ENCODE peak calls at places on chromosomes 7 and 10, in six cellular contexts. Q, H, V, B, X and F are unnamed samples.

GRCh38 chr10:80498039-80498832 is 39.5 kb upstream of the SH2D4B start:
- DNase-seq in V (no peak), Q (no peak), B (no peak), H (no peak), X (no peak), F (no peak)

GRCh38 chr7:157116762-157117161 is 22.0 kb upstream of the UBE3C start:
- DNase-seq in X (no peak), H (no peak), Q (no peak), V (no peak), B (no peak), F (no peak)

GRCh38 chr7:96558530-96558929 is 151.1 kb downstream of the SEM1 start:
- DNase-seq in B (no peak), H (no peak), V (no peak), X (no peak), Q (no peak), F (no peak)

GRCh38 chr10:5873515-5873995 is 16.1 kb downstream of the ANKRD16 start:
- DNase-seq in Q (peak), B (no peak), X (peak), H (peak), V (peak), F (peak)

GRCh38 chr7:43465581-43466554 is 117.0 kb upstream of the STK17A start:
- DNase-seq in Q (peak), B (no peak), V (no peak), H (no peak), X (no peak), F (no peak)

GRCh38 chr7:94440460-94441039 is 45.9 kb downstream of the COL1A2 start:
- DNase-seq in V (no peak), Q (peak), B (no peak), H (no peak), X (no peak), F (no peak)

GRCh38 chr10:92342801-92343200 is 51.8 kb downstream of the MARCHF5 start:
- DNase-seq in X (no peak), B (no peak), H (no peak), V (no peak), Q (no peak), F (no peak)

GRCh38 chr7:102834999-102835398 is 77.8 kb upstream of the LRRC17 start:
- DNase-seq in B (no peak), V (no peak), H (no peak), X (no peak), Q (no peak), F (no peak)

GRCh38 chr10:109062371-109062770 is 860.9 kb downstream of the XPNPEP1 start:
- DNase-seq in Q (peak), H (no peak), B (no peak), X (no peak), V (no peak), F (no peak)

GRCh38 chr7:16603633-16604032 is 41.9 kb downstream of the ANKMY2 start:
- DNase-seq in Q (peak), B (no peak), X (no peak), H (no peak), V (no peak), F (no peak)

GRCh38 chr7:98833022-98833421 is 36.8 kb downstream of the TMEM130 start:
- DNase-seq in H (no peak), V (no peak), B (no peak), Q (no peak), X (no peak), F (no peak)

GRCh38 chr10:89047397-89047796 is 56.8 kb downstream of the FAS start:
- DNase-seq in H (no peak), B (no peak), X (no peak), V (no peak), Q (no peak), F (no peak)

GRCh38 chr7:2558620-2559282 is at the start of gene IQCE:
- DNase-seq in B (peak), H (peak), X (peak), Q (peak), V (peak), F (peak)

GRCh38 chr10:69845574-69846251 is 44.0 kb downstream of the COL13A1 start:
- DNase-seq in V (no peak), X (no peak), B (no peak), H (no peak), Q (peak), F (no peak)

GRCh38 chr7:24587853-24588252 is 14.6 kb downstream of the PALS2 start:
- DNase-seq in B (no peak), V (peak), Q (peak), X (peak), H (peak), F (no peak)

GRCh38 chr10:122098924-122099323 is 110.0 kb downstream of the TACC2 start:
- DNase-seq in B (no peak), V (no peak), H (no peak), X (no peak), Q (peak), F (no peak)

GRCh38 chr7:76086070-76086469 is 38.2 kb downstream of the MDH2 start:
- DNase-seq in Q (no peak), V (no peak), B (no peak), H (no peak), X (no peak), F (no peak)

GRCh38 chr10:126270116-126270515 is 118.2 kb downstream of the ADAM12 start:
- DNase-seq in X (no peak), V (no peak), Q (no peak), B (no peak), H (no peak), F (no peak)

GRCh38 chr7:106071999-106072714 is 40.0 kb downstream of the SYPL1 start:
- DNase-seq in X (no peak), Q (peak), B (no peak), H (no peak), V (no peak), F (no peak)

GRCh38 chr10:78451592-78451991 is 417.9 kb downstream of the RPS24 start:
- DNase-seq in H (no peak), Q (peak), X (no peak), B (no peak), V (no peak), F (no peak)

GRCh38 chr10:94108200-94108599 is 114.5 kb downstream of the PLCE1 start:
- DNase-seq in H (no peak), X (no peak), V (no peak), Q (no peak), B (no peak), F (no peak)

GRCh38 chr7:128827248-128827958 is 2.8 kb upstream of the FLNC start:
- DNase-seq in B (no peak), H (no peak), Q (no peak), V (no peak), X (no peak), F (no peak)

GRCh38 chr10:32413513-32413912 is 32.4 kb upstream of the CCDC7 start:
- DNase-seq in X (no peak), Q (no peak), H (no peak), B (peak), V (no peak), F (no peak)

GRCh38 chr7:3294432-3295100 is 6.5 kb upstream of the SDK1 start:
- DNase-seq in B (no peak), V (no peak), H (peak), Q (peak), X (no peak), F (no peak)

GRCh38 chr7:73707045-73707631 is 12.3 kb downstream of the STX1A start:
- DNase-seq in H (no peak), B (no peak), V (no peak), X (no peak), Q (peak), F (no peak)

GRCh38 chr10:35004651-35005050 is 85.5 kb downstream of the CUL2 start:
- DNase-seq in X (no peak), Q (no peak), B (no peak), V (no peak), H (no peak), F (no peak)